ENCODE peak calls at places on chromosomes 3 and 15, in ten cellular contexts. Q, I, H, M, B, N, Z, T, L and G are unnamed samples.
A peak's percentile ranks its signal among the peaks of the same experiment; 100 is the strongest.

GRCh38 chr3:139425745-139426400 is 36.4 kb upstream of the COPB2 start:
- DNase-seq in Q (peak; percentile 12), I (no peak), H (no peak), M (no peak), B (no peak), N (peak; percentile 4), Z (no peak), T (no peak), L (no peak), G (no peak)

GRCh38 chr3:69012111-69012835 is 1.2 kb downstream of the EOGT start:
- DNase-seq in Q (no peak), I (no peak), H (peak; percentile 17), M (peak; percentile 31), B (no peak), N (peak; percentile 54), Z (peak; percentile 86), T (no peak), L (no peak), G (no peak)

GRCh38 chr3:59334585-59334984 is 284.8 kb upstream of the CFAP20DC start:
- DNase-seq in Q (peak; percentile 37), I (no peak), H (peak; percentile 80), M (peak; percentile 20), B (no peak), N (peak; percentile 2), Z (no peak), T (no peak), L (no peak), G (no peak)

GRCh38 chr15:41263891-41264351 is 32.9 kb downstream of the CHP1 start:
- DNase-seq in Q (no peak), I (no peak), H (no peak), M (peak; percentile 74), B (no peak), N (no peak), Z (no peak), T (no peak), L (peak; percentile 44), G (no peak)

GRCh38 chr3:194091141-194091540 is 44.8 kb upstream of the HES1 start:
- DNase-seq in Q (no peak), I (no peak), H (peak; percentile 77), M (peak; percentile 23), B (no peak), N (no peak), Z (no peak), T (peak; percentile 62), L (peak; percentile 61), G (no peak)

GRCh38 chr3:184230603-184231528 is 1.5 kb downstream of the VWA5B2 start:
- DNase-seq in Q (peak; percentile 77), I (no peak), H (no peak), M (no peak), B (no peak), N (no peak), Z (no peak), T (no peak), L (no peak), G (no peak)

GRCh38 chr3:66989241-66989640 is 8.9 kb upstream of the KBTBD8 start:
- DNase-seq in Q (no peak), I (no peak), H (no peak), M (no peak), B (no peak), N (no peak), Z (no peak), T (no peak), L (no peak), G (no peak)

GRCh38 chr3:23127196-23127595 is 75.9 kb upstream of the UBE2E2 start:
- DNase-seq in Q (peak; percentile 90), I (no peak), H (no peak), M (no peak), B (no peak), N (no peak), Z (no peak), T (no peak), L (no peak), G (no peak)

GRCh38 chr3:31880020-31880419 is 101.0 kb downstream of the OSBPL10 start:
- DNase-seq in Q (no peak), I (no peak), H (no peak), M (peak; percentile 68), B (peak; percentile 21), N (no peak), Z (no peak), T (no peak), L (peak; percentile 64), G (peak; percentile 9)

GRCh38 chr3:87575538-87575937 is 299.2 kb upstream of the POU1F1 start:
- DNase-seq in Q (no peak), I (no peak), H (no peak), M (no peak), B (no peak), N (no peak), Z (peak; percentile 25), T (no peak), L (no peak), G (no peak)

GRCh38 chr15:62834686-62835279 is 207.8 kb upstream of the TPM1 start:
- DNase-seq in Q (peak; percentile 90), I (no peak), H (no peak), M (no peak), B (no peak), N (no peak), Z (no peak), T (no peak), L (no peak), G (no peak)

GRCh38 chr3:66450389-66451022 is 50.3 kb downstream of the LRIG1 start:
- DNase-seq in Q (no peak), I (no peak), H (no peak), M (peak; percentile 79), B (no peak), N (no peak), Z (no peak), T (peak; percentile 55), L (no peak), G (no peak)

GRCh38 chr3:60575726-60576272 is 675.5 kb downstream of the FHIT start:
- DNase-seq in Q (no peak), I (no peak), H (no peak), M (no peak), B (no peak), N (no peak), Z (no peak), T (no peak), L (no peak), G (no peak)

GRCh38 chr15:54481819-54482218 is 503.6 kb downstream of the UNC13C start:
- DNase-seq in Q (no peak), I (no peak), H (no peak), M (no peak), B (peak; percentile 59), N (no peak), Z (no peak), T (no peak), L (no peak), G (no peak)

GRCh38 chr3:27625848-27626247 is 96.3 kb downstream of the EOMES start:
- DNase-seq in Q (no peak), I (no peak), H (no peak), M (no peak), B (no peak), N (no peak), Z (no peak), T (peak; percentile 11), L (no peak), G (no peak)

GRCh38 chr3:126197854-126198584 is 17.6 kb upstream of the ALDH1L1 start:
- DNase-seq in Q (peak; percentile 67), I (no peak), H (peak; percentile 69), M (peak; percentile 75), B (peak; percentile 67), N (no peak), Z (peak; percentile 88), T (peak; percentile 62), L (peak; percentile 67), G (peak; percentile 45)

GRCh38 chr3:44511238-44511567 is 33.7 kb upstream of the ZNF445 start:
- DNase-seq in Q (no peak), I (no peak), H (peak; percentile 37), M (no peak), B (no peak), N (no peak), Z (no peak), T (no peak), L (no peak), G (no peak)
- H3K4me3 ChIP-seq in Q (no peak overlapping the region), I (peak overlapping the region; percentile 82), H (peak overlapping the region; percentile 72), M (peak overlapping the region; percentile 61), B (peak overlapping the region; percentile 80), N (peak overlapping the region; percentile 69), Z (peak overlapping the region; percentile 100), T (peak overlapping the region; percentile 67), L (peak overlapping the region; percentile 78), G (peak overlapping the region; percentile 80)

DNA sequence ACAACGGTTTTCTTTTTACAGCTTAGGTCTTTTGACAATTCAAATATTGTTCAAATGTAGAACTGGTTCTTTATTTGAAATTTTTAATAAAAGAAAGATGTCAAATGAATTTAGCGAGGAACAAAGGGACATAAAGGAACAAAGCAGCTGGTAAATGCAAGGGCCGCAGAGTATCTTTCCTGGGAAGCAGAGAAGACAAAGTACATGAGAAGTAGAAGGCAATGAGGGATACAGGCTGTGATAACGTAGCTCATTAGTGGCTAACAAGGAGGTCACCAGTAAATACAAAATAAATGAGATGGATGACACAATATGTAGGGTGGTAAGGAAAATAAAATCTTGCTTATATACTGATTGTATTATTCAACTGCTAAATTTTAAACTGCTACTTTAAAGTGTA is 762.8 kb downstream of the VGLL3 start:
- DNase-seq in Q (no peak), I (no peak), H (no peak), M (no peak), B (no peak), N (no peak), Z (no peak), T (no peak), L (no peak), G (no peak)
- H3K4me3 ChIP-seq in Q (no peak overlapping the region), I (no peak overlapping the region), H (no peak overlapping the region), M (no peak overlapping the region), B (no peak overlapping the region), N (no peak overlapping the region), Z (no peak overlapping the region), T (no peak overlapping the region), L (no peak overlapping the region), G (no peak overlapping the region)

DNA sequence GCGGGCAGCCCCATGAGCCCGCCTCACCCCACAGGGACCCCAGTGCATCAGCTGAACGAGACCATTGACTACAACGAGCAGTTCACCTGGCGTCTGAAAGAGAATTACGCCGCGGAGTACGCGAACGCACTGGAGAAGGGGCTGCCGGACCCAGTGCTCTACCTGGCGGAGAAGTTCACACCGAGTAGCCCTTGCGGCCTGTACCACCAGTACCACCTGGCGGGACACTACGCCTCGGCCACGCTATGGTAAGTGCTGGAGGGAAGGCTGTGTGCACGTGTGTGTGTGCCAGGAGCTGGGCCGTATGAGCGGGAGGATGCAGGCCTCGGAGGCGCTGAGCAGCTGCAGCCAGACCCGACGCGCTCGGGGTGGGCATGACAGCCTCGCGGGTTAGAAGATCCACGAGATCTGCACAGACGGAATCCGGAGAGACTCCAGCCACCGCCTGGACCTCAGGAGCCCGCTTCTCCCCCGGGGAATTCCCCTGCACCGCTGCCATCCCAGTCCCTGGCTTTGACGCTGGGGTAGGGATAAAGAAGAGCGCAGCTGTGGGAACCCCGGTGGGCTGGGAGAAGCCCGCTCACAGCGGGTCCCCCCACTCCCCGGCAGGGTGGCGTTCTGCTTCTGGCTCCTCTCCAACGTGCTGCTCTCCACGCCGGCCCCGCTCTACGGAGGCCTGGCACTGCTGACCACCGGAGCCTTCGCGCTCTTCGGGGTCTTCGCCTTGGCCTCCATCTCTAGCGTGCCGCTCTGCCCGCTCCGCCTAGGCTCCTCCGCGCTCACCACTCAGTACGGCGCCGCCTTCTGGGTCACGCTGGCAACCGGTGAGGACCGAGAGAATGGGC is 2.6 kb downstream of the DUOXA2 start:
- DNase-seq in Q (no peak), I (no peak), H (peak; percentile 18), M (no peak), B (no peak), N (no peak), Z (peak; percentile 76), T (no peak), L (no peak), G (no peak)
- H3K4me3 ChIP-seq in Q (no peak overlapping the region), I (no peak overlapping the region), H (no peak overlapping the region), M (no peak overlapping the region), B (no peak overlapping the region), N (no peak overlapping the region), Z (no peak overlapping the region), T (no peak overlapping the region), L (no peak overlapping the region), G (no peak overlapping the region)

GRCh38 chr3:9250236-9250635 is 790 bp upstream of the SRGAP3 start:
- DNase-seq in Q (no peak), I (no peak), H (no peak), M (no peak), B (no peak), N (no peak), Z (no peak), T (no peak), L (peak; percentile 43), G (peak; percentile 22)
- H3K4me3 ChIP-seq in Q (no peak overlapping the region), I (peak overlapping the region; percentile 83), H (peak overlapping the region; percentile 90), M (no peak overlapping the region), B (no peak overlapping the region), N (no peak overlapping the region), Z (no peak overlapping the region), T (no peak overlapping the region), L (no peak overlapping the region), G (peak overlapping the region; percentile 61)